ENCODE peak calls at places on chromosomes 6 and 20, in four cellular contexts. D is NCI-H69, L is endothelial cell, M is NCI-H1436. R is an unnamed sample.
A peak's percentile ranks its signal among the peaks of the same experiment; 100 is the strongest.

GRCh38 chr6:161660666-161661571 is 387.1 kb upstream of the AGPAT4 start:
- DNase-seq in D (no peak), L (no peak), M (no peak), R (no peak)

GRCh38 chr6:119444642-119445557 is 95.3 kb upstream of the MAN1A1 start:
- DNase-seq in D (no peak), L (no peak), M (no peak), R (no peak)

GRCh38 chr6:2999621-3000455 is at the start of gene NQO2:
- DNase-seq in M (peak; percentile 79), D (peak; percentile 90), L (peak; percentile 97), R (peak; percentile 68)

GRCh38 chr20:53736757-53737403 is 143.2 kb upstream of the ZNF217 start:
- DNase-seq in D (no peak), L (no peak), M (no peak), R (no peak)

GRCh38 chr6:13375360-13375878 is 47.1 kb upstream of the TBC1D7 start:
- DNase-seq in D (no peak), M (no peak), L (no peak), R (no peak)

GRCh38 chr6:150207931-150208570 is 65.2 kb downstream of the PPP1R14C start:
- DNase-seq in L (no peak), D (peak; percentile 81), M (no peak), R (no peak)

GRCh38 chr20:17867119-17867518 is 101.5 kb downstream of the SNX5 start:
- DNase-seq in D (no peak), L (no peak), M (peak; percentile 40), R (no peak)

GRCh38 chr20:54167909-54168872 is 5.6 kb downstream of the CYP24A1 start:
- DNase-seq in M (no peak), D (peak; percentile 27), L (no peak), R (no peak)

GRCh38 chr6:8110725-8111124 is 8.4 kb upstream of the EEF1E1 start:
- DNase-seq in M (no peak), D (no peak), L (no peak), R (no peak)

GRCh38 chr20:18638768-18639167 is 50.9 kb downstream of the DTD1 start:
- DNase-seq in L (no peak), M (no peak), D (no peak), R (no peak)

GRCh38 chr20:20864346-20865096 is 152.1 kb upstream of the RALGAPA2 start:
- DNase-seq in M (peak; percentile 60), L (no peak), D (peak; percentile 76), R (no peak)

GRCh38 chr6:128216917-128217316 is 303.5 kb downstream of the PTPRK start:
- DNase-seq in D (no peak), L (no peak), M (no peak), R (no peak)

GRCh38 chr20:56328861-56329260 is 29.9 kb upstream of the FAM210B start:
- DNase-seq in D (no peak), M (no peak), L (no peak), R (no peak)

GRCh38 chr6:139903411-139904157 is 529.1 kb upstream of the CITED2 start:
- DNase-seq in L (no peak), D (no peak), M (no peak), R (no peak)

GRCh38 chr20:45307076-45307645 is 521 bp downstream of the RBPJL start:
- DNase-seq in D (no peak), M (no peak), L (no peak), R (no peak)

GRCh38 chr6:4682431-4683159 is 93.6 kb upstream of the CDYL start:
- DNase-seq in M (no peak), L (no peak), D (no peak), R (no peak)

GRCh38 chr20:52943185-52943841 is 28.8 kb upstream of the TSHZ2 start:
- DNase-seq in M (no peak), D (no peak), L (no peak), R (no peak)

GRCh38 chr6:12844284-12845223 is 128.0 kb downstream of the PHACTR1 start:
- DNase-seq in M (peak; percentile 43), L (no peak), D (peak; percentile 47), R (no peak)

GRCh38 chr6:154403803-154404202 is 47.2 kb upstream of the IPCEF1 start:
- DNase-seq in D (peak; percentile 50), L (no peak), M (peak; percentile 55), R (no peak)

GRCh38 chr6:113526553-113526952 is 330.6 kb upstream of the MARCKS start:
- DNase-seq in L (no peak), M (no peak), D (no peak), R (no peak)

GRCh38 chr6:14882394-14883073 is 363.3 kb upstream of the JARID2 start:
- DNase-seq in D (peak; percentile 38), L (no peak), M (no peak), R (no peak)

GRCh38 chr6:139973602-139974373 is 599.3 kb upstream of the CITED2 start:
- DNase-seq in M (no peak), L (no peak), D (peak; percentile 10), R (no peak)

GRCh38 chr6:100886078-100886477 is 4.9 kb upstream of the ASCC3 start:
- DNase-seq in M (no peak), D (no peak), L (no peak), R (no peak)

GRCh38 chr6:111846511-111847409 is 26.5 kb downstream of the FYN start:
- DNase-seq in M (no peak), D (peak; percentile 52), L (no peak), R (no peak)

GRCh38 chr20:61808497-61808896 is 257.2 kb downstream of the TAF4 start:
- DNase-seq in M (no peak), L (no peak), D (no peak), R (no peak)

GRCh38 chr6:32876603-32877002 is 22.6 kb downstream of the PSMB9 start:
- DNase-seq in M (no peak), D (no peak), L (no peak), R (no peak)

GRCh38 chr20:1952737-1953530 is 40.9 kb downstream of the PDYN start:
- DNase-seq in L (no peak), D (peak; percentile 98), M (peak; percentile 31), R (no peak)

GRCh38 chr6:166275714-166276166 is 32.5 kb downstream of the PRR18 start:
- DNase-seq in D (peak; percentile 62), M (peak; percentile 13), L (peak; percentile 91), R (peak; percentile 51)

GRCh38 chr6:1552296-1552761 is 57.4 kb upstream of the FOXC1 start:
- DNase-seq in D (no peak), L (no peak), M (no peak), R (no peak)

GRCh38 chr6:140979642-140980091 is 1153.1 kb upstream of the GJE1 start:
- DNase-seq in L (no peak), M (no peak), D (no peak), R (no peak)

R was measured in caudate nucleus.